ENCODE peak calls at places on chromosome 14, in ten cellular contexts. Y is heart right ventricle; L is uterus; U is NCI-H1417; I is DMS53; A is astrocyte of the cerebellum; S is choroid plexus epithelial cell; H is naive thymus-derived CD8-positive, alpha-beta T cell; B is hypothalamus; E is stomach. N is an unnamed sample.

GRCh38 chr14:54715244-54715643 is 148.3 kb downstream of the SAMD4A start:
- DNase-seq in L (no peak), I (no peak), E (no peak), Y (no peak), S (peak; percentile 42), U (no peak), B (no peak), H (no peak), A (no peak), N (no peak)

GRCh38 chr14:37595809-37596595 is 573 bp downstream of the TTC6 start:
- DNase-seq in Y (no peak), E (peak; percentile 68), A (no peak), S (no peak), H (peak; percentile 22), U (peak; percentile 99), B (no peak), L (no peak), I (peak; percentile 96), N (no peak)

GRCh38 chr14:33590891-33591630 is 359.8 kb downstream of the EGLN3 start:
- DNase-seq in Y (no peak), L (no peak), S (peak; percentile 18), U (no peak), A (no peak), B (no peak), E (no peak), I (no peak), H (no peak), N (no peak)

GRCh38 chr14:52563120-52563519 is 10.5 kb downstream of the GPR137C start:
- DNase-seq in E (no peak), S (peak; percentile 26), U (no peak), H (no peak), L (no peak), A (no peak), I (peak; percentile 66), Y (no peak), B (no peak), N (no peak)

GRCh38 chr14:22776215-22776614 is 9.7 kb downstream of the OXA1L start:
- DNase-seq in Y (no peak), I (no peak), A (no peak), H (no peak), E (no peak), U (no peak), S (no peak), B (no peak), L (no peak), N (no peak)

GRCh38 chr14:95323361-95323760 is 3.7 kb upstream of the CLMN start:
- DNase-seq in U (no peak), Y (no peak), E (no peak), I (no peak), B (no peak), H (no peak), A (no peak), L (no peak), S (no peak), N (no peak)

GRCh38 chr14:81625343-81625742 is 91.7 kb upstream of the SEL1L start:
- DNase-seq in Y (no peak), U (peak; percentile 70), I (peak; percentile 72), S (peak; percentile 12), H (no peak), E (no peak), A (no peak), L (no peak), B (no peak), N (no peak)

GRCh38 chr14:59359451-59360124 is 105.6 kb downstream of the GPR135 start:
- DNase-seq in A (no peak), H (no peak), Y (no peak), S (peak; percentile 49), B (no peak), U (no peak), E (no peak), I (peak; percentile 14), L (no peak), N (no peak)

GRCh38 chr14:104209985-104210520 is 71.7 kb downstream of the KIF26A start:
- DNase-seq in Y (peak; percentile 2), I (no peak), B (no peak), L (no peak), E (no peak), U (peak; percentile 93), S (no peak), H (no peak), A (no peak), N (no peak)

GRCh38 chr14:30005114-30005698 is 77.6 kb upstream of the PRKD1 start:
- DNase-seq in E (no peak), A (peak; percentile 56), L (no peak), B (no peak), Y (no peak), I (peak; percentile 77), H (no peak), U (peak; percentile 85), S (peak; percentile 92), N (no peak)

GRCh38 chr14:93713726-93714405 is 74.4 kb downstream of the PRIMA1 start:
- DNase-seq in L (no peak), A (no peak), S (no peak), Y (no peak), I (no peak), U (no peak), E (no peak), B (no peak), H (no peak), N (no peak)

GRCh38 chr14:89543420-89543790 is 126.4 kb upstream of the FOXN3 start:
- DNase-seq in S (no peak), A (no peak), U (peak; percentile 37), I (no peak), H (no peak), B (peak; percentile 8), L (peak; percentile 24), E (peak; percentile 32), Y (no peak), N (no peak)

GRCh38 chr14:42299692-42300091 is 693.0 kb downstream of the LRFN5 start:
- DNase-seq in H (no peak), E (no peak), S (peak; percentile 0), A (no peak), B (no peak), U (no peak), L (no peak), I (no peak), Y (no peak), N (no peak)

GRCh38 chr14:58639842-58640484 is 2.2 kb downstream of the DACT1 start:
- DNase-seq in U (peak; percentile 88), L (no peak), A (peak; percentile 85), S (peak; percentile 93), H (no peak), Y (no peak), I (peak; percentile 79), B (peak; percentile 61), E (no peak), N (no peak)

GRCh38 chr14:68824207-68824516 is 31.3 kb upstream of the ZFP36L1 start:
- DNase-seq in U (no peak), I (no peak), E (no peak), Y (no peak), H (no peak), S (no peak), B (no peak), L (no peak), A (no peak), N (no peak)

GRCh38 chr14:63039800-63040380 is 5.4 kb downstream of the KCNH5 start:
- DNase-seq in I (peak; percentile 74), A (peak; percentile 29), U (peak; percentile 86), Y (no peak), H (no peak), B (no peak), S (peak; percentile 59), L (no peak), E (no peak), N (no peak)

GRCh38 chr14:32932302-32932920 is 6.3 kb upstream of the NPAS3 start:
- DNase-seq in L (no peak), A (no peak), H (no peak), S (no peak), U (no peak), B (no peak), E (no peak), Y (no peak), I (no peak), N (no peak)

GRCh38 chr14:55349565-55349964 is 62.1 kb downstream of the ATG14 start:
- DNase-seq in A (no peak), L (no peak), I (no peak), S (no peak), B (no peak), U (no peak), H (no peak), E (no peak), Y (no peak), N (no peak)

GRCh38 chr14:57391609-57392195 is 1.3 kb downstream of the NAA30 start:
- DNase-seq in U (peak; percentile 71), S (no peak), I (peak; percentile 48), H (no peak), Y (no peak), E (no peak), B (no peak), L (no peak), A (no peak), N (no peak)